ENCODE peak calls at places on chromosomes 11 and 22, in seven cellular contexts. One of them, this sample, is unnamed.

GRCh38 chr11:119584193-119585037 is 144.6 kb downstream of the NECTIN1 start:
- DNase-seq in HCT116: no peak
- DNase-seq in Peyer's patch: no peak
- DNase-seq in H1: peak
- DNase-seq in right lobe of liver: no peak
- DNase-seq in body of pancreas: peak
- DNase-seq in HepG2: no peak
- DNase-seq in this sample: peak

GRCh38 chr11:117096140-117096972 is 1.9 kb downstream of the SIK3 start:
- DNase-seq in HCT116: no peak
- DNase-seq in body of pancreas: no peak
- DNase-seq in right lobe of liver: peak
- DNase-seq in H1: peak
- DNase-seq in HepG2: peak
- DNase-seq in Peyer's patch: no peak
- DNase-seq in this sample: peak

GRCh38 chr22:24051568-24051967 is 40.5 kb downstream of the CABIN1 start:
- DNase-seq in HCT116: no peak
- DNase-seq in right lobe of liver: no peak
- DNase-seq in H1: no peak
- DNase-seq in HepG2: no peak
- DNase-seq in Peyer's patch: no peak
- DNase-seq in body of pancreas: no peak
- DNase-seq in this sample: no peak

GRCh38 chr11:128948583-128948982 is 5.9 kb upstream of the TP53AIP1 start:
- DNase-seq in Peyer's patch: no peak
- DNase-seq in HepG2: no peak
- DNase-seq in right lobe of liver: no peak
- DNase-seq in H1: no peak
- DNase-seq in HCT116: no peak
- DNase-seq in body of pancreas: no peak
- DNase-seq in this sample: no peak

GRCh38 chr11:62708423-62709261 is 1.2 kb downstream of the GNG3 start:
- DNase-seq in Peyer's patch: peak
- DNase-seq in HepG2: no peak
- DNase-seq in HCT116: no peak
- DNase-seq in body of pancreas: peak
- DNase-seq in right lobe of liver: no peak
- DNase-seq in H1: no peak
- DNase-seq in this sample: no peak

GRCh38 chr22:29971607-29972006 is 88.6 kb downstream of the MTMR3 start:
- DNase-seq in right lobe of liver: no peak
- DNase-seq in HepG2: no peak
- DNase-seq in body of pancreas: no peak
- DNase-seq in HCT116: no peak
- DNase-seq in H1: no peak
- DNase-seq in Peyer's patch: no peak
- DNase-seq in this sample: no peak

GRCh38 chr11:114082767-114083181 is 23.3 kb downstream of the ZBTB16 start:
- DNase-seq in H1: no peak
- DNase-seq in Peyer's patch: no peak
- DNase-seq in right lobe of liver: peak
- DNase-seq in HepG2: no peak
- DNase-seq in body of pancreas: peak
- DNase-seq in HCT116: no peak
- DNase-seq in this sample: no peak

GRCh38 chr22:19853879-19854777 is 546 bp downstream of the GNB1L start:
- DNase-seq in Peyer's patch: no peak
- DNase-seq in HCT116: peak
- DNase-seq in body of pancreas: peak
- DNase-seq in HepG2: no peak
- DNase-seq in H1: no peak
- DNase-seq in right lobe of liver: no peak
- DNase-seq in this sample: no peak

GRCh38 chr22:37448521-37449150 is 21.4 kb upstream of the ELFN2 start:
- DNase-seq in H1: no peak
- DNase-seq in body of pancreas: no peak
- DNase-seq in HepG2: no peak
- DNase-seq in right lobe of liver: no peak
- DNase-seq in Peyer's patch: no peak
- DNase-seq in HCT116: no peak
- DNase-seq in this sample: no peak

GRCh38 chr11:113474362-113475159 is 637 bp downstream of the DRD2 start:
- DNase-seq in HepG2: peak
- DNase-seq in H1: peak
- DNase-seq in right lobe of liver: peak
- DNase-seq in Peyer's patch: peak
- DNase-seq in body of pancreas: peak
- DNase-seq in HCT116: no peak
- DNase-seq in this sample: peak

GRCh38 chr22:37967147-37967546 is 13.6 kb downstream of the POLR2F start:
- DNase-seq in HCT116: no peak
- DNase-seq in right lobe of liver: no peak
- DNase-seq in H1: no peak
- DNase-seq in Peyer's patch: no peak
- DNase-seq in HepG2: no peak
- DNase-seq in body of pancreas: no peak
- DNase-seq in this sample: no peak

GRCh38 chr11:27354359-27354965 is 8.6 kb downstream of the CCDC34 start:
- DNase-seq in body of pancreas: no peak
- DNase-seq in H1: no peak
- DNase-seq in HepG2: peak
- DNase-seq in Peyer's patch: no peak
- DNase-seq in HCT116: no peak
- DNase-seq in right lobe of liver: no peak
- DNase-seq in this sample: no peak

GRCh38 chr11:9747229-9747628 is 83.4 kb downstream of the SWAP70 start:
- DNase-seq in right lobe of liver: no peak
- DNase-seq in HCT116: no peak
- DNase-seq in body of pancreas: no peak
- DNase-seq in HepG2: no peak
- DNase-seq in Peyer's patch: no peak
- DNase-seq in H1: no peak
- DNase-seq in this sample: no peak

GRCh38 chr22:21443735-21444421 is 23.3 kb upstream of the TMEM191C start:
- DNase-seq in right lobe of liver: no peak
- DNase-seq in HepG2: no peak
- DNase-seq in Peyer's patch: no peak
- DNase-seq in H1: no peak
- DNase-seq in body of pancreas: peak
- DNase-seq in HCT116: no peak
- DNase-seq in this sample: no peak

GRCh38 chr11:121309688-121310087 is 17.1 kb downstream of the SC5D start:
- DNase-seq in Peyer's patch: no peak
- DNase-seq in body of pancreas: no peak
- DNase-seq in right lobe of liver: no peak
- DNase-seq in HepG2: no peak
- DNase-seq in HCT116: no peak
- DNase-seq in H1: no peak
- DNase-seq in this sample: no peak
- H3K4me3 ChIP-seq in Peyer's patch: no peak
- H3K4me3 ChIP-seq in body of pancreas: no peak
- H3K4me3 ChIP-seq in right lobe of liver: no peak
- H3K4me3 ChIP-seq in HepG2: no peak
- H3K4me3 ChIP-seq in HCT116: no peak
- H3K4me3 ChIP-seq in H1: no peak
- H3K4me3 ChIP-seq in this sample: no peak

DNA sequence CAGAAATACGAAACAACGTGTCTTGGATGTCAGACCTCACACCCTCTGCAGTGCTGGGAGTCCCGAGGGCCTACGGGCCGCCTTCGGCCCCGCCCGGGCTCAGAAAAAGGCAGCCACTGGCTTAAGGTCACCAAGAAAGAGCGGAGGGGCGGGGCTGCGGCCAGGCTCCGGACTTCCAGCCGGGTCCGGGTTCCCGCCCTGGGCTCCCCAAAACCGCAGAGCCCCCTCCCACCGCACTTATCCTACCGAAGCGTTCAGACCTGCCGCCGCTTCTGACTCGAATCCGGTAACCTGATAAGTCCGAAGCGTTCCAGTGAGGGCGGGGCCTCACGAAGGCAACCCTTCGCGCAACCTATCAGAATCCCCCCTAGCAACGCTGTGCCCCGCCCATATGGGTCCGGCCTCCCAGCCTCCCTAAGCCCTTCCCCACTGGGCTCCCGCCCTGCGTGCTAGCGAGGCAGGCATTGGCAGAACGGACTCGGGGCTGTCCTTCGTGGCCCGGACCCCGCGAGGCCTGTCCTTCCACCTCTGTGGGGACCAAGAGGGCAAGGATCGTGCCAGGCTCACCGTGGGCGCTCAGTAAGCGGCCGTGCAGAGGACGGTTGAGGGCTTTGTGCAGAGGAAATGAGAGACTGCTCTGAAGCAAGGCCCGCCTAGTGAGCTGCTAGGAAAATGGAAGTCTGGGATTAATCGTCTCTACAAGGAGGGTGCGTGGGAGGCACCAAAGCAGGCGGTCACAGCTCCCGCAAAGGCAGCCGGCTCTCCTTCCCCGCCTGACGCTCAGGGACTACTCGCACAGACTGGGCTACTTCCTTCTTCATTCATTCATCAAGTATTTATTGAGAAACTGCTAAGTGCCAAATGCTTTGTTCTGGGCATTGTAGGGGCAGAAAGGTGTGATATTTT is at the start of gene NAGA:
- DNase-seq in right lobe of liver: peak
- DNase-seq in HCT116: peak
- DNase-seq in HepG2: peak
- DNase-seq in body of pancreas: peak
- DNase-seq in Peyer's patch: peak
- DNase-seq in H1: peak
- DNase-seq in this sample: peak
- TF ChIP-seq POLR2A in right lobe of liver: peak
- TF ChIP-seq POLR2A in HCT116: peak
- TF ChIP-seq POLR2A in HepG2: peak
- TF ChIP-seq POLR2A in body of pancreas: peak
- TF ChIP-seq POLR2A in Peyer's patch: peak
- TF ChIP-seq POLR2A in H1: no peak
- TF ChIP-seq POLR2A in this sample: peak

DNA sequence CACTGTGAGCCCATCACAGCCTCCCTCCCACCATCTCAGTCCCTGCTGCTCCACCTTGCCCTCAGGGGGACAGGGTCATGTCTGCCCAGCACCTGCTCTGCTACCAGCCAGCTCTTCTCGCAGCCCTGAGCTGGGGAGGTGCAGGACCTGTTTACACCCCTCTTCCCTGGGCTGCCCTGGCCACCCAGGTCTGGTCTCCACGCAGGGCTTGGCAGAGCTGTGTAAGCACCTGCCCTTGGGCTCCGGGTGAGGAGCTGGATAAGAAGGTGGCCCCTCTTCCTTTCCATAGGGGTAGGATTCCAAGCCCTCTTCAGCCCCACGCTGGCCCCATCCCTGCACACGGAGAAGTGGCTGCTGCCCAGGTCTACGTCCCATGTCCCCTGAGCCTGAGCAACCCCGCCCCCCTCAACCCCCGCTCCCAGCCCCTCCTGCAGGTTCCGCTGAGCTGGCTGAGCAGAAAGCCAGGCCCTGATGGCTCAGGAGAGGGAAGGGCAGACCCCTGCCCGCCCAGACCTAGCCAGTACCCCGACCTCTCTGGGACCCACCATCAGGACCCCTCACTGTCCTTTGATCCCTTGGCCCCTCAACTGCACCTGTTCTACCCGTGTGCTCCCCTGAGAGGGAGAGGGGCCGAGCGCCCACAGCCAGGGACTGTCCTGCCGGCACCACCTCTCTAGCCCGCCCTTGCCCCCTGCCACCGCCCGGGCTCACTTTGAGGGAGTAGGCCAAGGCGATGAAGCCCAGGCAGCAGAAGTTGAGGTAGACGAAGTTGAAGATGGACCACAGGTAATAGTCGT is 3.2 kb downstream of the IFITM10 start:
- DNase-seq in Peyer's patch: peak
- DNase-seq in H1: no peak
- DNase-seq in body of pancreas: peak
- DNase-seq in HCT116: no peak
- DNase-seq in right lobe of liver: no peak
- DNase-seq in HepG2: no peak
- DNase-seq in this sample: peak
- H3K4me3 ChIP-seq in Peyer's patch: no peak
- H3K4me3 ChIP-seq in H1: no peak
- H3K4me3 ChIP-seq in body of pancreas: no peak
- H3K4me3 ChIP-seq in HCT116: no peak
- H3K4me3 ChIP-seq in right lobe of liver: peak
- H3K4me3 ChIP-seq in HepG2: no peak
- H3K4me3 ChIP-seq in this sample: no peak

GRCh38 chr11:124759268-124760204 is 2.6 kb downstream of the ESAM start:
- DNase-seq in HepG2: no peak
- DNase-seq in body of pancreas: peak
- DNase-seq in right lobe of liver: no peak
- DNase-seq in H1: no peak
- DNase-seq in HCT116: no peak
- DNase-seq in Peyer's patch: no peak
- DNase-seq in this sample: no peak

GRCh38 chr11:124756753-124757227 is 4.7 kb upstream of the VSIG2 start:
- DNase-seq in H1: no peak
- DNase-seq in body of pancreas: no peak
- DNase-seq in Peyer's patch: no peak
- DNase-seq in right lobe of liver: no peak
- DNase-seq in HepG2: no peak
- DNase-seq in HCT116: no peak
- DNase-seq in this sample: no peak

GRCh38 chr11:124760205-124760652 is 1.9 kb downstream of the ESAM start:
- DNase-seq in right lobe of liver: no peak
- DNase-seq in HepG2: no peak
- DNase-seq in HCT116: no peak
- DNase-seq in body of pancreas: no peak
- DNase-seq in Peyer's patch: no peak
- DNase-seq in H1: no peak
- DNase-seq in this sample: no peak

GRCh38 chr11:124757320-124757719 is 4.8 kb downstream of the ESAM start:
- DNase-seq in right lobe of liver: no peak
- DNase-seq in H1: no peak
- DNase-seq in body of pancreas: no peak
- DNase-seq in HepG2: no peak
- DNase-seq in HCT116: no peak
- DNase-seq in Peyer's patch: no peak
- DNase-seq in this sample: no peak

DNA sequence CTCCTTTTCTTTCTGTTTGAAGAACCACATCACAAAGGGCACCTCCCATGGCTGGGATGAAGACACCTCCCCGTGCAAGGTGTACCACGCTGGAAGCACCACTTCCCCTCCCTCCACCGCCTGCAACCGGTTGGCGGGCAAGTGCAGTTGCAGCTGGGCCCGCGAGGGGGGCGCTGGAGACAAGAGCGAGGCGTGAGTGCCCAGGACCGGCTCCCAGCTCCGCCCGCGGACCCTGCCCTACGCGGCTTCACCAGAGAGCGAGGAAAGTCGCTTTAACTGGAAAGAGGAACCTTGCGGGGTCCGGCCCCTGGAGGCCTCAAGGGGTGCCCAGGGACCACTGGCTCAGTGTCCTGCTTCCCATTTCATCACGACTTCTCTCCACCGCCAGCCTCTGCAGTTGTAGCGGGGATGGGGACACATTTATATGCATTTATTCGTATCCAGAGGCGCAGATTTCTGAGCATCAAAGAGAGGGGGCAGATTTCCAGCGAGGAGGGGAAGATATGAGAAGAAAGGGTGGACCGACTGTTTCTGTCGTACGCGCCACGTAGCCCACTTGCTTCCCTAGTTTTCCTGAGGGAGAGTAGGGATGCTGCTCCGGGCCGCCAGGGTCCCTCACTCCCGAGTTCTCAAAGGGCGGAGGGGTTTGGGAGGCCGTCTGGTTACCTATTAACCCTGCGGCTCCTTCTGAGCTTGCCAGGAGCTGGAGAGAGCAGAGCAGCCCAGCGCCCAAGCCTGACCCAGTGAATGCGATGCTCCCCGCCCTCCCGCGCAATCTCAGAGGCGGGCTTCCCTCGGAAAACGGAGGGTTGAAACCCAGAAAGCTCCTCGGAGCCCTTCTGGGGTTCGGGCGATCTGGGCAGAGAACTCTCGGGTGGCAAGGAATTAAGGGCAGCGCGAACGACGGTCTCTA is 3.5 kb downstream of the ESAM start:
- DNase-seq in body of pancreas: peak
- DNase-seq in HCT116: peak
- DNase-seq in right lobe of liver: peak
- DNase-seq in Peyer's patch: peak
- DNase-seq in HepG2: peak
- DNase-seq in H1: peak
- DNase-seq in this sample: peak
- TF ChIP-seq POLR2A in body of pancreas: no peak
- TF ChIP-seq POLR2A in HCT116: no peak
- TF ChIP-seq POLR2A in right lobe of liver: no peak
- TF ChIP-seq POLR2A in Peyer's patch: no peak
- TF ChIP-seq POLR2A in HepG2: no peak
- TF ChIP-seq POLR2A in H1: no peak
- TF ChIP-seq POLR2A in this sample: no peak